ENCODE peak calls at places on chromosomes 13 and 19, in nine cellular contexts. G, N, D, A, C, V, E, R and H are unnamed samples.

GRCh38 chr19:4360641-4361151 is 17.3 kb downstream of the MPND start:
- DNase-seq in G (no peak), N (no peak), D (no peak), A (no peak), C (no peak), V (no peak), E (no peak), R (no peak), H (no peak)

GRCh38 chr19:1035998-1036621 is 3.8 kb upstream of the ABCA7 start:
- DNase-seq in G (no peak), N (no peak), D (no peak), A (no peak), C (no peak), V (peak; percentile 17), E (no peak), R (no peak), H (no peak)

GRCh38 chr13:101942038-101942437 is 459.8 kb downstream of the FGF14 start:
- DNase-seq in G (no peak), N (peak; percentile 13), D (peak; percentile 63), A (no peak), C (peak; percentile 34), V (peak; percentile 74), E (no peak), R (no peak), H (peak; percentile 55)

GRCh38 chr19:5141926-5142724 is 173.2 kb downstream of the KDM4B start:
- DNase-seq in G (no peak), N (no peak), D (no peak), A (no peak), C (no peak), V (no peak), E (no peak), R (no peak), H (no peak)

GRCh38 chr13:44052843-44053607 is 173.3 kb downstream of the LACC1 start:
- DNase-seq in G (no peak), N (no peak), D (no peak), A (no peak), C (no peak), V (no peak), E (peak; percentile 73), R (no peak), H (no peak)

GRCh38 chr19:28578208-28578607 is 634.7 kb downstream of the UQCRFS1 start:
- DNase-seq in G (no peak), N (no peak), D (no peak), A (no peak), C (no peak), V (no peak), E (no peak), R (no peak), H (no peak)

GRCh38 chr19:15962319-15962718 is 13.5 kb downstream of the OR10H4 start:
- DNase-seq in G (no peak), N (no peak), D (no peak), A (no peak), C (no peak), V (no peak), E (no peak), R (no peak), H (no peak)

GRCh38 chr13:51230473-51231105 is 8.4 kb downstream of the FAM124A start:
- DNase-seq in G (no peak), N (peak; percentile 72), D (no peak), A (no peak), C (no peak), V (no peak), E (no peak), R (no peak), H (no peak)

GRCh38 chr19:3270908-3271307 is 46.4 kb downstream of the CELF5 start:
- DNase-seq in G (peak; percentile 59), N (peak; percentile 35), D (peak; percentile 97), A (peak; percentile 79), C (peak; percentile 89), V (peak; percentile 65), E (no peak), R (peak; percentile 26), H (peak; percentile 59)

GRCh38 chr13:112943309-112944125 is 25.5 kb upstream of the MCF2L start:
- DNase-seq in G (no peak), N (peak; percentile 70), D (peak; percentile 20), A (no peak), C (peak; percentile 82), V (peak; percentile 46), E (peak; percentile 83), R (no peak), H (peak; percentile 50)

GRCh38 chr19:42096255-42096837 is 20.4 kb downstream of the ZNF574 start:
- DNase-seq in G (no peak), N (no peak), D (no peak), A (no peak), C (no peak), V (no peak), E (no peak), R (no peak), H (no peak)

GRCh38 chr19:13155472-13156284 is 5.5 kb downstream of the IER2 start:
- DNase-seq in G (no peak), N (peak; percentile 88), D (peak; percentile 67), A (peak; percentile 50), C (peak; percentile 63), V (no peak), E (peak; percentile 91), R (peak; percentile 73), H (no peak)

GRCh38 chr13:51785592-51786424 is 18.2 kb downstream of the DHRS12 start:
- DNase-seq in G (peak; percentile 91), N (peak; percentile 78), D (peak; percentile 75), A (no peak), C (peak; percentile 85), V (peak; percentile 81), E (no peak), R (no peak), H (no peak)

GRCh38 chr19:45158503-45159026 is 2.2 kb downstream of the NKPD1 start:
- DNase-seq in G (no peak), N (no peak), D (no peak), A (no peak), C (no peak), V (no peak), E (no peak), R (no peak), H (no peak)

GRCh38 chr19:55088021-55088451 is 12.4 kb downstream of the EPS8L1 start:
- DNase-seq in G (no peak), N (no peak), D (no peak), A (no peak), C (no peak), V (no peak), E (no peak), R (no peak), H (no peak)

GRCh38 chr19:39506944-39507714 is 7.8 kb upstream of the SELENOV start:
- DNase-seq in G (peak; percentile 67), N (peak; percentile 30), D (no peak), A (no peak), C (peak; percentile 96), V (no peak), E (no peak), R (no peak), H (no peak)

GRCh38 chr19:47735131-47735530 is 10.2 kb upstream of the NOP53 start:
- DNase-seq in G (no peak), N (no peak), D (no peak), A (no peak), C (no peak), V (no peak), E (no peak), R (no peak), H (no peak)

GRCh38 chr13:99617474-99618255 is 116.4 kb downstream of the TM9SF2 start:
- DNase-seq in G (no peak), N (no peak), D (no peak), A (peak; percentile 11), C (peak; percentile 35), V (no peak), E (no peak), R (no peak), H (no peak)

GRCh38 chr13:45231722-45232121 is 30.9 kb upstream of the KCTD4 start:
- DNase-seq in G (no peak), N (no peak), D (no peak), A (no peak), C (peak; percentile 11), V (no peak), E (no peak), R (no peak), H (no peak)

GRCh38 chr19:803686-804418 is 6.6 kb downstream of the PTBP1 start:
- DNase-seq in G (no peak), N (no peak), D (no peak), A (no peak), C (no peak), V (no peak), E (peak; percentile 60), R (no peak), H (no peak)

GRCh38 chr19:10836478-10837325 is 690 bp upstream of the TMED1 start:
- DNase-seq in G (no peak), N (peak; percentile 85), D (peak; percentile 87), A (peak; percentile 90), C (no peak), V (peak; percentile 87), E (peak; percentile 94), R (no peak), H (peak; percentile 91)